ENCODE peak calls at places on chromosomes 11 and 22, in seven cellular contexts. V is mesendoderm, U is AG09319, D is HFF-Myc, C is GF-D8, A is NCI-H1417, J is non-pigmented ciliary epithelial cell. P is an unnamed sample.

GRCh38 chr11:6191733-6192132 is 7.3 kb upstream of the OR52W1 start:
- DNase-seq in D (no peak), V (no peak), J (no peak), A (no peak), U (no peak), C (no peak), P (no peak)

GRCh38 chr11:82733444-82734119 is at the start of gene FAM181B:
- DNase-seq in D (no peak), U (no peak), V (peak; percentile 88), J (no peak), C (no peak), A (peak; percentile 35), P (peak; percentile 85)

GRCh38 chr11:22407899-22408298 is 69.7 kb downstream of the SLC17A6 start:
- DNase-seq in D (no peak), J (no peak), A (peak; percentile 92), C (no peak), U (no peak), V (peak; percentile 6), P (no peak)

GRCh38 chr22:20243545-20244249 is 24.4 kb downstream of the RTN4R start:
- DNase-seq in U (peak; percentile 23), D (no peak), A (peak; percentile 35), V (peak; percentile 94), C (peak; percentile 41), J (peak; percentile 32), P (peak; percentile 75)

GRCh38 chr22:25704701-25705100 is 37.3 kb upstream of the MYO18B start:
- DNase-seq in V (no peak), U (no peak), J (no peak), C (no peak), D (no peak), A (no peak), P (no peak)

GRCh38 chr22:50525991-50526848 is 822 bp upstream of the SCO2 start:
- DNase-seq in V (peak; percentile 77), C (peak; percentile 55), D (no peak), U (no peak), J (no peak), A (peak; percentile 7), P (peak; percentile 84)

GRCh38 chr11:8709002-8709672 is 26.5 kb downstream of the RPL27A start:
- DNase-seq in D (peak; percentile 97), V (no peak), A (no peak), J (no peak), U (peak; percentile 97), C (no peak), P (no peak)

GRCh38 chr11:14971865-14972580 is at the start of gene CALCA:
- DNase-seq in A (no peak), J (no peak), C (no peak), V (peak; percentile 73), D (no peak), U (no peak), P (no peak)

GRCh38 chr11:97269527-97269926 is 879.7 kb downstream of the JRKL start:
- DNase-seq in U (no peak), J (no peak), A (no peak), C (no peak), D (no peak), V (peak; percentile 85), P (no peak)

GRCh38 chr11:8699903-8700302 is 17.3 kb downstream of the RPL27A start:
- DNase-seq in C (no peak), D (no peak), V (peak; percentile 82), J (no peak), U (no peak), A (no peak), P (no peak)

GRCh38 chr11:89436071-89436470 is 55.1 kb downstream of the NOX4 start:
- DNase-seq in U (no peak), D (peak; percentile 3), C (no peak), V (peak; percentile 43), A (no peak), J (peak; percentile 38), P (no peak)

GRCh38 chr11:59186130-59186594 is 14.2 kb downstream of the DTX4 start:
- DNase-seq in J (no peak), C (no peak), D (no peak), A (no peak), V (peak; percentile 73), U (no peak), P (peak; percentile 36)

GRCh38 chr11:125223901-125224331 is 59.4 kb downstream of the PKNOX2 start:
- DNase-seq in J (no peak), D (no peak), U (no peak), A (no peak), C (no peak), V (no peak), P (no peak)

GRCh38 chr11:1371026-1371325 is 18.8 kb upstream of the BRSK2 start:
- DNase-seq in V (no peak), D (no peak), C (no peak), A (no peak), J (no peak), U (no peak), P (no peak)

GRCh38 chr11:116984589-116984988 is 113.6 kb downstream of the SIK3 start:
- DNase-seq in V (no peak), D (peak; percentile 77), J (peak; percentile 93), A (no peak), U (peak; percentile 76), C (peak; percentile 98), P (no peak)

GRCh38 chr11:44130751-44131150 is 35.3 kb downstream of the EXT2 start:
- DNase-seq in D (no peak), U (no peak), J (no peak), A (no peak), C (no peak), V (no peak), P (no peak)

GRCh38 chr11:35608502-35608901 is 9.8 kb upstream of the FJX1 start:
- DNase-seq in U (no peak), V (no peak), A (no peak), J (no peak), C (no peak), D (no peak), P (no peak)

GRCh38 chr22:45164217-45165123 is 745 bp downstream of the NUP50 start:
- DNase-seq in A (no peak), J (no peak), C (no peak), D (no peak), V (peak; percentile 39), U (no peak), P (no peak)

GRCh38 chr11:117833401-117833891 is 8.9 kb upstream of the FXYD2 start:
- DNase-seq in D (no peak), A (peak; percentile 92), U (no peak), J (no peak), V (no peak), C (no peak), P (no peak)

GRCh38 chr11:17558916-17559315 is 11.9 kb downstream of the OTOG start:
- DNase-seq in J (no peak), V (no peak), U (no peak), C (no peak), D (no peak), A (no peak), P (no peak)

GRCh38 chr11:133845413-133845812 is at the start of gene SPATA19:
- DNase-seq in V (no peak), A (no peak), D (no peak), U (no peak), J (no peak), C (no peak), P (no peak)

GRCh38 chr22:18987765-18988164 is 51.7 kb upstream of the PRODH start:
- DNase-seq in J (no peak), A (no peak), V (peak; percentile 74), U (no peak), D (no peak), C (no peak), P (peak; percentile 38)

GRCh38 chr11:76706667-76707066 is 36.1 kb upstream of the LRRC32 start:
- DNase-seq in V (no peak), J (no peak), C (no peak), A (peak; percentile 12), D (no peak), U (no peak), P (no peak)

GRCh38 chr22:44425356-44425755 is 72.7 kb downstream of the RTL6 start:
- DNase-seq in A (no peak), J (no peak), D (no peak), V (peak; percentile 19), U (no peak), C (no peak), P (no peak)

GRCh38 chr11:133966147-133966546 is 9.4 kb upstream of the IGSF9B start:
- DNase-seq in C (no peak), A (no peak), U (no peak), J (no peak), D (no peak), V (no peak), P (no peak)

GRCh38 chr11:70421123-70421522 is 22.8 kb downstream of the CTTN start:
- DNase-seq in V (no peak), U (no peak), D (no peak), C (peak; percentile 41), J (no peak), A (no peak), P (no peak)

GRCh38 chr11:58711832-58712231 is 19.9 kb downstream of the GLYAT start:
- DNase-seq in D (no peak), V (no peak), J (no peak), A (no peak), U (no peak), C (no peak), P (no peak)

GRCh38 chr11:24637520-24637919 is 140.7 kb downstream of the LUZP2 start:
- DNase-seq in D (no peak), J (no peak), A (no peak), C (no peak), V (no peak), U (no peak), P (no peak)

GRCh38 chr11:88301478-88302140 is 35.9 kb downstream of the CTSC start:
- DNase-seq in V (no peak), D (no peak), U (no peak), J (no peak), C (no peak), A (no peak), P (no peak)

GRCh38 chr22:19142394-19142793 is 2.1 kb downstream of the ESS2 start:
- DNase-seq in V (no peak), J (no peak), D (no peak), C (no peak), U (no peak), A (no peak), P (no peak)

GRCh38 chr22:17201285-17201945 is 17.8 kb downstream of the ADA2 start:
- DNase-seq in J (no peak), A (no peak), C (no peak), D (no peak), V (peak; percentile 80), U (peak; percentile 7), P (no peak)

GRCh38 chr11:123429336-123429735 is 733 bp upstream of the GRAMD1B start:
- DNase-seq in U (no peak), V (no peak), J (peak; percentile 45), D (no peak), C (no peak), A (no peak), P (no peak)

GRCh38 chr11:116857936-116858335 is 20.5 kb upstream of the APOA1 start:
- DNase-seq in U (no peak), V (peak; percentile 75), C (no peak), A (no peak), J (no peak), D (no peak), P (no peak)